ENCODE peak calls at places on chromosomes 13 and 19, in nine cellular contexts. V is brain microvascular endothelial cell, Q is mammary epithelial cell, W is HCT116, I is HL-60, P is AG09309, F is fibroblast of pulmonary artery, K is HFF-Myc, C is mucosa of descending colon. D is an unnamed sample.

GRCh38 chr13:94710081-94710809 is 2.1 kb downstream of the SOX21 start:
- DNase-seq in C (no peak), Q (no peak), P (no peak), V (no peak), I (no peak), F (no peak), K (no peak), W (no peak), D (no peak)

GRCh38 chr19:35088514-35088913 is 27.1 kb upstream of the FXYD3 start:
- DNase-seq in K (peak), Q (peak), V (peak), C (no peak), F (peak), P (peak), W (no peak), I (no peak), D (no peak)

GRCh38 chr19:34241513-34242337 is 12.6 kb upstream of the GARRE1 start:
- DNase-seq in W (no peak), I (no peak), Q (no peak), P (no peak), C (peak), K (no peak), V (no peak), F (no peak), D (no peak)

GRCh38 chr13:35891973-35892441 is 239.2 kb downstream of the DCLK1 start:
- DNase-seq in I (no peak), P (no peak), Q (peak), V (no peak), C (no peak), W (no peak), F (peak), K (no peak), D (no peak)

GRCh38 chr19:55178781-55179569 is 1.1 kb downstream of the SYT5 start:
- DNase-seq in I (peak), F (peak), P (no peak), K (no peak), V (peak), W (peak), Q (peak), C (peak), D (peak)

GRCh38 chr13:103788061-103788652 is 721.9 kb upstream of the SLC10A2 start:
- DNase-seq in P (no peak), F (peak), K (no peak), V (peak), C (no peak), Q (no peak), I (no peak), W (no peak), D (no peak)

GRCh38 chr13:76622336-76623045 is 263.7 kb downstream of the KCTD12 start:
- DNase-seq in F (peak), W (no peak), Q (no peak), I (no peak), C (no peak), V (no peak), P (no peak), K (no peak), D (no peak)

GRCh38 chr19:38944981-38945506 is 14.3 kb downstream of the MRPS12 start:
- DNase-seq in F (no peak), P (no peak), K (peak), I (no peak), V (no peak), W (no peak), Q (no peak), C (no peak), D (no peak)

GRCh38 chr13:111955412-111955769 is 111.6 kb upstream of the SOX1 start:
- DNase-seq in F (no peak), P (no peak), K (no peak), W (no peak), V (no peak), C (no peak), Q (no peak), I (no peak), D (no peak)

GRCh38 chr19:35811317-35812219 is 1.1 kb downstream of the PRODH2 start:
- DNase-seq in P (no peak), Q (no peak), W (no peak), V (no peak), I (no peak), F (no peak), K (no peak), C (no peak), D (no peak)

GRCh38 chr13:30725331-30726085 is 9.8 kb upstream of the ALOX5AP start:
- DNase-seq in V (peak), W (no peak), P (no peak), F (no peak), Q (no peak), I (no peak), K (no peak), C (no peak), D (no peak)

GRCh38 chr13:62643007-62643483 is 1227.4 kb upstream of the PCDH20 start:
- DNase-seq in I (no peak), F (peak), P (no peak), K (no peak), C (no peak), W (peak), Q (peak), V (peak), D (no peak)

GRCh38 chr13:110323986-110324749 is 17.1 kb downstream of the COL4A2 start:
- DNase-seq in W (no peak), K (no peak), Q (no peak), V (no peak), F (no peak), P (no peak), C (no peak), I (no peak), D (no peak)

GRCh38 chr19:18948075-18948975 is 7.3 kb upstream of the HOMER3 start:
- DNase-seq in C (no peak), K (no peak), Q (peak), F (no peak), I (no peak), W (no peak), P (no peak), V (no peak), D (no peak)

GRCh38 chr19:46692918-46693722 is 23.8 kb downstream of the PRKD2 start:
- DNase-seq in P (no peak), K (no peak), V (no peak), C (no peak), W (no peak), F (peak), Q (peak), I (no peak), D (no peak)

GRCh38 chr13:47499358-47500150 is 501.5 kb downstream of the SUCLA2 start:
- DNase-seq in C (no peak), I (peak), Q (peak), W (no peak), V (peak), K (peak), F (peak), P (peak), D (no peak)

GRCh38 chr19:44927746-44928145 is 13.3 kb downstream of the APOC1 start:
- DNase-seq in C (no peak), F (peak), W (no peak), P (no peak), V (peak), K (no peak), Q (no peak), I (no peak), D (no peak)

GRCh38 chr13:63586467-63586866 is 2170.8 kb upstream of the PCDH20 start:
- DNase-seq in Q (no peak), W (no peak), P (no peak), C (no peak), I (no peak), F (no peak), V (no peak), K (no peak), D (no peak)

GRCh38 chr19:45439569-45440258 is 16.0 kb upstream of the ERCC1 start:
- DNase-seq in Q (peak), P (no peak), V (peak), K (no peak), W (no peak), I (peak), F (peak), C (peak), D (peak)

GRCh38 chr19:51570962-51571575 is at the start of gene ZNF175:
- DNase-seq in F (peak), V (peak), W (peak), Q (peak), P (peak), C (peak), K (peak), I (peak), D (peak)

GRCh38 chr13:110250258-110250891 is 56.6 kb downstream of the COL4A1 start:
- DNase-seq in W (no peak), I (no peak), V (peak), P (no peak), Q (peak), C (no peak), F (peak), K (peak), D (no peak)

GRCh38 chr13:113990321-113990837 is 16.5 kb upstream of the C13orf46 start:
- DNase-seq in K (no peak), C (peak), V (no peak), W (no peak), P (no peak), Q (no peak), I (no peak), F (no peak), D (no peak)

GRCh38 chr13:100883453-100883852 is 208.9 kb upstream of the TMTC4 start:
- DNase-seq in V (no peak), Q (no peak), I (no peak), K (no peak), C (no peak), P (no peak), F (no peak), W (no peak), D (no peak)

GRCh38 chr19:20612711-20613316 is 47.2 kb upstream of the ZNF737 start:
- DNase-seq in I (no peak), W (no peak), P (no peak), K (no peak), Q (peak), V (no peak), C (no peak), F (no peak), D (no peak)

GRCh38 chr19:861756-862528 is 2.5 kb downstream of the CFD start:
- DNase-seq in F (peak), W (peak), K (no peak), I (peak), Q (peak), V (no peak), C (peak), P (no peak), D (peak)

GRCh38 chr13:39931505-39931904 is 276.0 kb downstream of the COG6 start:
- DNase-seq in C (no peak), V (no peak), I (no peak), P (no peak), W (no peak), Q (no peak), F (no peak), K (no peak), D (no peak)

GRCh38 chr19:5988520-5989387 is 10.8 kb upstream of the RANBP3 start:
- DNase-seq in I (no peak), V (no peak), P (no peak), K (no peak), F (no peak), W (no peak), Q (no peak), C (no peak), D (peak)

GRCh38 chr13:99528547-99528946 is 27.3 kb downstream of the TM9SF2 start:
- DNase-seq in W (no peak), K (no peak), C (no peak), I (no peak), V (no peak), F (no peak), Q (no peak), P (no peak), D (no peak)

GRCh38 chr13:43303040-43303729 is 279.8 kb downstream of the DNAJC15 start:
- DNase-seq in V (peak), C (peak), Q (peak), W (no peak), P (no peak), F (peak), K (peak), I (no peak), D (peak)

GRCh38 chr13:74024314-74024713 is 109.9 kb downstream of the KLF12 start:
- DNase-seq in F (no peak), C (no peak), P (no peak), V (peak), Q (no peak), W (no peak), I (no peak), K (no peak), D (no peak)

GRCh38 chr13:74026753-74027152 is 107.5 kb downstream of the KLF12 start:
- DNase-seq in P (no peak), C (peak), W (no peak), F (peak), V (peak), K (no peak), Q (peak), I (no peak), D (peak)

GRCh38 chr13:74027161-74027779 is 106.9 kb downstream of the KLF12 start:
- DNase-seq in C (no peak), Q (no peak), P (no peak), V (no peak), K (no peak), W (no peak), I (no peak), F (no peak), D (peak)

GRCh38 chr13:74024856-74025255 is 109.3 kb downstream of the KLF12 start:
- DNase-seq in Q (no peak), F (no peak), V (no peak), K (no peak), P (no peak), C (no peak), W (no peak), I (no peak), D (no peak)

GRCh38 chr13:74025369-74025768 is 108.8 kb downstream of the KLF12 start:
- DNase-seq in K (no peak), V (no peak), F (no peak), I (no peak), Q (no peak), P (no peak), C (no peak), W (no peak), D (peak)
- H3K4me3 ChIP-seq in K (no peak), V (no peak), F (no peak), I (no peak), Q (no peak), P (no peak), C (no peak), W (no peak), D (peak)

GRCh38 chr13:21142766-21143165 is 33.6 kb downstream of the SKA3 start:
- DNase-seq in W (no peak), F (no peak), V (no peak), P (no peak), C (no peak), K (no peak), Q (no peak), I (no peak), D (no peak)
- H3K4me3 ChIP-seq in W (no peak), F (peak), V (no peak), P (no peak), C (no peak), K (peak), Q (no peak), I (no peak), D (no peak)

GRCh38 chr13:27955192-27955591 is 13.9 kb downstream of the CDX2 start:
- DNase-seq in W (no peak), C (no peak), I (no peak), Q (no peak), P (no peak), K (no peak), F (no peak), V (no peak), D (no peak)

GRCh38 chr13:27953671-27954405 is 15.3 kb downstream of the CDX2 start:
- DNase-seq in K (peak), Q (peak), F (peak), I (peak), C (peak), W (peak), V (peak), P (peak), D (peak)

GRCh38 chr13:27956576-27957300 is 12.4 kb downstream of the CDX2 start:
- DNase-seq in Q (no peak), F (no peak), C (no peak), W (no peak), K (no peak), V (no peak), I (no peak), P (no peak), D (no peak)

GRCh38 chr13:27954406-27954851 is 14.7 kb downstream of the CDX2 start:
- DNase-seq in K (no peak), Q (no peak), C (peak), F (peak), I (no peak), W (no peak), V (no peak), P (no peak), D (no peak)

DNA sequence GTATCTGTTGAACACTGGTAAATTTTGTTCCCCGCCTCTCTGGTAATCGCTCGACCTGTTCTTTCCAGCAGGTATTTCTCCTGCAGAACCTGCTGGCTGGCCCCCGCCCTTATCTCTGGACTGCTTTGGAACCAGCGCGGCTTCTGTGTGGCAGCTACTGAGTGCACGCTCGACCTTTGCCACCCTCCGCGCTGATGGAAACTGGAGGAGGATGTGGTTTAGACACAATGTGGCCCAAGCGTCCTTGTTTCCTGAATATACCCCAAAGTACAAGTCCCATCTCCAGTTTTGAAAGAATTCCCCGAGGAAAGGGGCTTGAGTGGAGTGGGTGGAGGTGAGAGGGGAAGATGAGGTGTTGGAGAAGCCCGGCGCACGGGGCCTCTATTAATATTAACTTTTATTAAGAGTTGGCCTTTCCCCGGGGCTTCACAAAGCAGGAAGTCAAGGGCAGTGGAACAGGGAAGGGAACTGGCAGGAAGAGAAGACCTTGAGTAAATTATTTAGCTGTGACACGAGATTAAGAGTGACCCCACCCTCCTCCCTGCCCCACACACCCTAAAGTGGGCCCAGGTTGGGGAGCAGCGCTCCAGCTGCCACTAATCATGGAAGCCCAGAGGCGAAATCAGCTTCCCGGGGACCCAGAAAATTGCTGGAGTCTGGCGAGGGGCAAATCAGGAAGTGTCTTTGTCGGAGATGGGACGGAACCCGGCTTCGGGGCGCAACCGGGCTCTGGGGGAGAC is 16.0 kb downstream of the CDX2 start:
- DNase-seq in W (no peak), Q (no peak), C (peak), V (no peak), I (no peak), F (no peak), P (no peak), K (no peak), D (no peak)
- H3K4me3 ChIP-seq in W (peak), Q (no peak), C (peak), V (no peak), I (peak), F (peak), P (peak), K (no peak), D (no peak)

GRCh38 chr13:34076319-34076718 is 258.4 kb downstream of the RFC3 start:
- DNase-seq in I (no peak), V (no peak), Q (peak), C (no peak), K (no peak), W (no peak), P (no peak), F (no peak), D (no peak)
- H3K4me3 ChIP-seq in I (no peak), V (no peak), Q (no peak), C (no peak), K (no peak), W (no peak), P (no peak), F (no peak), D (no peak)

D was measured in MM.1S.